ENCODE peak calls at places on chromosomes 7 and 10, in four cellular contexts. One of them, this sample, is unnamed.

GRCh38 chr7:135801045-135801693 is 52.6 kb upstream of the FAM180A start:
- DNase-seq in GM23248: peak; percentile 83
- DNase-seq in Caco-2: peak; percentile 74
- DNase-seq in CD8-positive, alpha-beta memory T cell: no peak
- DNase-seq in this sample: peak; percentile 65

GRCh38 chr10:69629897-69630650 is at the start of gene FAM241B:
- DNase-seq in GM23248: peak; percentile 66
- DNase-seq in Caco-2: peak; percentile 95
- DNase-seq in CD8-positive, alpha-beta memory T cell: peak; percentile 87
- DNase-seq in this sample: peak; percentile 72

GRCh38 chr10:69892436-69893215 is 90.9 kb downstream of the COL13A1 start:
- DNase-seq in GM23248: no peak
- DNase-seq in Caco-2: no peak
- DNase-seq in CD8-positive, alpha-beta memory T cell: no peak
- DNase-seq in this sample: no peak

GRCh38 chr7:84178013-84178412 is 16.6 kb downstream of the SEMA3A start:
- DNase-seq in GM23248: no peak
- DNase-seq in Caco-2: peak; percentile 24
- DNase-seq in CD8-positive, alpha-beta memory T cell: no peak
- DNase-seq in this sample: no peak

GRCh38 chr7:96548664-96549063 is 161.0 kb downstream of the SEM1 start:
- DNase-seq in GM23248: no peak
- DNase-seq in Caco-2: peak; percentile 7
- DNase-seq in CD8-positive, alpha-beta memory T cell: no peak
- DNase-seq in this sample: no peak

GRCh38 chr7:113217314-113217713 is 99.0 kb upstream of the SMIM30 start:
- DNase-seq in GM23248: peak; percentile 18
- DNase-seq in Caco-2: no peak
- DNase-seq in CD8-positive, alpha-beta memory T cell: no peak
- DNase-seq in this sample: no peak

GRCh38 chr10:108597657-108598319 is 1325.5 kb downstream of the XPNPEP1 start:
- DNase-seq in GM23248: peak; percentile 15
- DNase-seq in Caco-2: peak; percentile 60
- DNase-seq in CD8-positive, alpha-beta memory T cell: no peak
- DNase-seq in this sample: no peak

GRCh38 chr10:6062101-6062771 is at the start of gene IL2RA:
- DNase-seq in GM23248: no peak
- DNase-seq in Caco-2: no peak
- DNase-seq in CD8-positive, alpha-beta memory T cell: peak; percentile 72
- DNase-seq in this sample: peak; percentile 78

GRCh38 chr7:8629504-8629903 is 196.1 kb downstream of the NXPH1 start:
- DNase-seq in GM23248: no peak
- DNase-seq in Caco-2: no peak
- DNase-seq in CD8-positive, alpha-beta memory T cell: no peak
- DNase-seq in this sample: no peak

GRCh38 chr7:149580328-149580727 is 82.7 kb upstream of the ZNF746 start:
- DNase-seq in GM23248: no peak
- DNase-seq in Caco-2: no peak
- DNase-seq in CD8-positive, alpha-beta memory T cell: no peak
- DNase-seq in this sample: no peak

GRCh38 chr7:32069251-32069650 is 956 bp downstream of the PDE1C start:
- DNase-seq in GM23248: no peak
- DNase-seq in Caco-2: no peak
- DNase-seq in CD8-positive, alpha-beta memory T cell: no peak
- DNase-seq in this sample: no peak

GRCh38 chr7:127844707-127845331 is 186.4 kb downstream of the LRRC4 start:
- DNase-seq in GM23248: peak; percentile 73
- DNase-seq in Caco-2: no peak
- DNase-seq in CD8-positive, alpha-beta memory T cell: no peak
- DNase-seq in this sample: no peak

GRCh38 chr10:102710604-102711003 is 3.6 kb downstream of the ARL3 start:
- DNase-seq in GM23248: peak; percentile 79
- DNase-seq in Caco-2: no peak
- DNase-seq in CD8-positive, alpha-beta memory T cell: no peak
- DNase-seq in this sample: no peak

GRCh38 chr7:135326636-135327280 is 93.1 kb downstream of the STRA8 start:
- DNase-seq in GM23248: peak; percentile 18
- DNase-seq in Caco-2: no peak
- DNase-seq in CD8-positive, alpha-beta memory T cell: no peak
- DNase-seq in this sample: no peak

GRCh38 chr10:123009105-123009805 is 449 bp downstream of the ACADSB start:
- DNase-seq in GM23248: peak; percentile 31
- DNase-seq in Caco-2: peak; percentile 24
- DNase-seq in CD8-positive, alpha-beta memory T cell: peak; percentile 52
- DNase-seq in this sample: peak; percentile 8

GRCh38 chr7:120960714-120961113 is 10.1 kb downstream of the ING3 start:
- DNase-seq in GM23248: no peak
- DNase-seq in Caco-2: no peak
- DNase-seq in CD8-positive, alpha-beta memory T cell: no peak
- DNase-seq in this sample: no peak

GRCh38 chr7:50333266-50333665 is 28.8 kb downstream of the IKZF1 start:
- DNase-seq in GM23248: no peak
- DNase-seq in Caco-2: no peak
- DNase-seq in CD8-positive, alpha-beta memory T cell: peak; percentile 73
- DNase-seq in this sample: peak; percentile 48

GRCh38 chr7:77469927-77470326 is 53.8 kb upstream of the GSAP start:
- DNase-seq in GM23248: no peak
- DNase-seq in Caco-2: no peak
- DNase-seq in CD8-positive, alpha-beta memory T cell: no peak
- DNase-seq in this sample: no peak

GRCh38 chr10:13450078-13450477 is 78.7 kb downstream of the BEND7 start:
- DNase-seq in GM23248: peak; percentile 90
- DNase-seq in Caco-2: no peak
- DNase-seq in CD8-positive, alpha-beta memory T cell: no peak
- DNase-seq in this sample: no peak

GRCh38 chr10:101671453-101671852 is 23.5 kb downstream of the FBXW4 start:
- DNase-seq in GM23248: no peak
- DNase-seq in Caco-2: no peak
- DNase-seq in CD8-positive, alpha-beta memory T cell: no peak
- DNase-seq in this sample: no peak

GRCh38 chr7:30263090-30263710 is 21.2 kb upstream of the ZNRF2 start:
- DNase-seq in GM23248: no peak
- DNase-seq in Caco-2: peak; percentile 43
- DNase-seq in CD8-positive, alpha-beta memory T cell: no peak
- DNase-seq in this sample: no peak

GRCh38 chr10:52322941-52323340 is 8.9 kb downstream of the DKK1 start:
- DNase-seq in GM23248: peak; percentile 61
- DNase-seq in Caco-2: no peak
- DNase-seq in CD8-positive, alpha-beta memory T cell: no peak
- DNase-seq in this sample: no peak

GRCh38 chr10:60450291-60450690 is 60.6 kb upstream of the ANK3 start:
- DNase-seq in GM23248: no peak
- DNase-seq in Caco-2: no peak
- DNase-seq in CD8-positive, alpha-beta memory T cell: no peak
- DNase-seq in this sample: no peak

GRCh38 chr7:97858221-97858620 is 14.0 kb downstream of the ASNS start:
- DNase-seq in GM23248: no peak
- DNase-seq in Caco-2: no peak
- DNase-seq in CD8-positive, alpha-beta memory T cell: no peak
- DNase-seq in this sample: no peak

GRCh38 chr7:74407958-74408357 is 45.7 kb upstream of the GTF2IRD1 start:
- DNase-seq in GM23248: no peak
- DNase-seq in Caco-2: no peak
- DNase-seq in CD8-positive, alpha-beta memory T cell: no peak
- DNase-seq in this sample: no peak

GRCh38 chr10:38054361-38054797 is 39.8 kb upstream of the ZNF37A start:
- DNase-seq in GM23248: peak; percentile 70
- DNase-seq in Caco-2: no peak
- DNase-seq in CD8-positive, alpha-beta memory T cell: no peak
- DNase-seq in this sample: no peak

GRCh38 chr10:86798636-86799035 is 42.2 kb downstream of the BMPR1A start:
- DNase-seq in GM23248: peak; percentile 46
- DNase-seq in Caco-2: no peak
- DNase-seq in CD8-positive, alpha-beta memory T cell: no peak
- DNase-seq in this sample: no peak

GRCh38 chr10:37285063-37285462 is 159.7 kb downstream of the ANKRD30A start:
- DNase-seq in GM23248: no peak
- DNase-seq in Caco-2: no peak
- DNase-seq in CD8-positive, alpha-beta memory T cell: no peak
- DNase-seq in this sample: no peak

GRCh38 chr7:21617513-21617912 is 74.7 kb downstream of the DNAH11 start:
- DNase-seq in GM23248: no peak
- DNase-seq in Caco-2: peak; percentile 19
- DNase-seq in CD8-positive, alpha-beta memory T cell: no peak
- DNase-seq in this sample: no peak

GRCh38 chr10:132938472-132939329 is 3.7 kb downstream of the CFAP46 start:
- DNase-seq in GM23248: peak; percentile 33
- DNase-seq in Caco-2: peak; percentile 83
- DNase-seq in CD8-positive, alpha-beta memory T cell: no peak
- DNase-seq in this sample: no peak

GRCh38 chr10:119903946-119904666 is 11.6 kb downstream of the SEC23IP start:
- DNase-seq in GM23248: no peak
- DNase-seq in Caco-2: no peak
- DNase-seq in CD8-positive, alpha-beta memory T cell: no peak
- DNase-seq in this sample: no peak

DNA sequence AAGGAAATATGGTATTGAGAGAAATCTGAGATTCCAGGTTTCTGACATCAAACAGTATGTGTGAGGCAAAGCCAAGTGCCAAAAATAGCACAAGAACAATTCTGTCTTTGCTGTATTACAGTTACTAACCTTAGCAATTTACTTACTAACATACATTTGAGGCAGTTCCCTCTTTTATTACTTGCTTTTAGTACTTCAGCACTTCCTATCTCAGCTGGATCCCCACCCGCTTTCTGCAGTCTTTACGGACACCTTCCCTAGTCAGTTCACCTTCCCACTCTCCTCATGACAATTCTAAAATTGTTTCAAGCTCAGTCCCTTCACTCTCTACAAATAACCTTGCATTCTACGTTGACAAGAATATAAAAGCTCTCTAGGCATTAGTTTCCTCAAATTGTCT is 79.2 kb downstream of the ELAPOR2 start:
- DNase-seq in GM23248: no peak
- DNase-seq in Caco-2: no peak
- DNase-seq in CD8-positive, alpha-beta memory T cell: no peak
- DNase-seq in this sample: no peak
- H3K27me3 ChIP-seq in GM23248: no peaks in the 10 kb centered on the region
- H3K27me3 ChIP-seq in Caco-2: no peaks in the 10 kb centered on the region
- H3K27me3 ChIP-seq in CD8-positive, alpha-beta memory T cell: no peaks in the 10 kb centered on the region
- H3K27me3 ChIP-seq in this sample: no peaks in the 10 kb centered on the region

GRCh38 chr10:28304032-28304571 is 1.2 kb upstream of the MPP7 start:
- DNase-seq in GM23248: no peak
- DNase-seq in Caco-2: peak; percentile 55
- DNase-seq in CD8-positive, alpha-beta memory T cell: no peak
- DNase-seq in this sample: no peak
- H3K27me3 ChIP-seq in GM23248: peaks cover 52% of the 10 kb centered on the region
- H3K27me3 ChIP-seq in Caco-2: no peaks in the 10 kb centered on the region
- H3K27me3 ChIP-seq in CD8-positive, alpha-beta memory T cell: no peaks in the 10 kb centered on the region
- H3K27me3 ChIP-seq in this sample: peaks cover 11% of the 10 kb centered on the region

GRCh38 chr10:110650265-110650668 is 6.1 kb downstream of the RBM20 start:
- DNase-seq in GM23248: no peak
- DNase-seq in Caco-2: no peak
- DNase-seq in CD8-positive, alpha-beta memory T cell: no peak
- DNase-seq in this sample: no peak
- H3K27me3 ChIP-seq in GM23248: peaks cover 30% of the 10 kb centered on the region
- H3K27me3 ChIP-seq in Caco-2: no peaks in the 10 kb centered on the region
- H3K27me3 ChIP-seq in CD8-positive, alpha-beta memory T cell: peaks cover 14% of the 10 kb centered on the region
- H3K27me3 ChIP-seq in this sample: peaks cover 60% of the 10 kb centered on the region

GRCh38 chr10:43227911-43228782 is 38.7 kb downstream of the RASGEF1A start:
- DNase-seq in GM23248: no peak
- DNase-seq in Caco-2: no peak
- DNase-seq in CD8-positive, alpha-beta memory T cell: peak; percentile 51
- DNase-seq in this sample: no peak
- H3K27me3 ChIP-seq in GM23248: peaks cover 48% of the 10 kb centered on the region
- H3K27me3 ChIP-seq in Caco-2: peaks cover 5% of the 10 kb centered on the region
- H3K27me3 ChIP-seq in CD8-positive, alpha-beta memory T cell: no peaks in the 10 kb centered on the region
- H3K27me3 ChIP-seq in this sample: peaks cover 2% of the 10 kb centered on the region